ENCODE peak calls at places on chromosomes 1 and 21, in ten cellular contexts. One of them, this sample, is unnamed.

GRCh38 chr1:227786673-227787512 is 28.6 kb upstream of the PRSS38 start:
- DNase-seq in psoas muscle: peak; percentile 56
- DNase-seq in HFF-Myc: no peak
- DNase-seq in activated CD4-positive, alpha-beta T cell treated with anti-CD3 and anti-CD28 coated beads, Interleukin-2, amount 50 U/mL, for 24 hours: no peak
- DNase-seq in CD4-positive, CD25-positive, alpha-beta regulatory T cell: no peak
- DNase-seq in NCI-H1417 treated with DMSO at 0.1 percent for 48 hours: no peak
- DNase-seq in HTR-8/SVneo: no peak
- DNase-seq in AML-193: no peak
- DNase-seq in stimulated activated CD4-positive, alpha-beta T cell treated with anti-CD3 and anti-CD28 coated beads, TNF-alpha, amount 100 ng/mL, for 1 hour: no peak
- DNase-seq in hypothalamus: no peak
- DNase-seq in this sample: no peak

GRCh38 chr1:71908313-71908712 is 374.0 kb downstream of the NEGR1 start:
- DNase-seq in psoas muscle: no peak
- DNase-seq in HFF-Myc: no peak
- DNase-seq in activated CD4-positive, alpha-beta T cell treated with anti-CD3 and anti-CD28 coated beads, Interleukin-2, amount 50 U/mL, for 24 hours: no peak
- DNase-seq in CD4-positive, CD25-positive, alpha-beta regulatory T cell: no peak
- DNase-seq in NCI-H1417 treated with DMSO at 0.1 percent for 48 hours: no peak
- DNase-seq in HTR-8/SVneo: no peak
- DNase-seq in AML-193: no peak
- DNase-seq in stimulated activated CD4-positive, alpha-beta T cell treated with anti-CD3 and anti-CD28 coated beads, TNF-alpha, amount 100 ng/mL, for 1 hour: no peak
- DNase-seq in hypothalamus: no peak
- DNase-seq in this sample: no peak

GRCh38 chr21:20996421-20997307 is 1.5 kb upstream of the NCAM2 start:
- DNase-seq in psoas muscle: no peak
- DNase-seq in HFF-Myc: no peak
- DNase-seq in activated CD4-positive, alpha-beta T cell treated with anti-CD3 and anti-CD28 coated beads, Interleukin-2, amount 50 U/mL, for 24 hours: no peak
- DNase-seq in CD4-positive, CD25-positive, alpha-beta regulatory T cell: no peak
- DNase-seq in NCI-H1417 treated with DMSO at 0.1 percent for 48 hours: no peak
- DNase-seq in HTR-8/SVneo: peak; percentile 9
- DNase-seq in AML-193: no peak
- DNase-seq in stimulated activated CD4-positive, alpha-beta T cell treated with anti-CD3 and anti-CD28 coated beads, TNF-alpha, amount 100 ng/mL, for 1 hour: no peak
- DNase-seq in hypothalamus: no peak
- DNase-seq in this sample: no peak

GRCh38 chr21:45333583-45334121 is 46.0 kb upstream of the POFUT2 start:
- DNase-seq in psoas muscle: no peak
- DNase-seq in HFF-Myc: no peak
- DNase-seq in activated CD4-positive, alpha-beta T cell treated with anti-CD3 and anti-CD28 coated beads, Interleukin-2, amount 50 U/mL, for 24 hours: no peak
- DNase-seq in CD4-positive, CD25-positive, alpha-beta regulatory T cell: no peak
- DNase-seq in NCI-H1417 treated with DMSO at 0.1 percent for 48 hours: no peak
- DNase-seq in HTR-8/SVneo: no peak
- DNase-seq in AML-193: no peak
- DNase-seq in stimulated activated CD4-positive, alpha-beta T cell treated with anti-CD3 and anti-CD28 coated beads, TNF-alpha, amount 100 ng/mL, for 1 hour: no peak
- DNase-seq in hypothalamus: no peak
- DNase-seq in this sample: no peak

GRCh38 chr1:160115545-160116276 is at the start of gene ATP1A2:
- DNase-seq in psoas muscle: peak; percentile 86
- DNase-seq in HFF-Myc: no peak
- DNase-seq in activated CD4-positive, alpha-beta T cell treated with anti-CD3 and anti-CD28 coated beads, Interleukin-2, amount 50 U/mL, for 24 hours: no peak
- DNase-seq in CD4-positive, CD25-positive, alpha-beta regulatory T cell: no peak
- DNase-seq in NCI-H1417 treated with DMSO at 0.1 percent for 48 hours: no peak
- DNase-seq in HTR-8/SVneo: no peak
- DNase-seq in AML-193: no peak
- DNase-seq in stimulated activated CD4-positive, alpha-beta T cell treated with anti-CD3 and anti-CD28 coated beads, TNF-alpha, amount 100 ng/mL, for 1 hour: no peak
- DNase-seq in hypothalamus: no peak
- DNase-seq in this sample: no peak

GRCh38 chr1:46622341-46622740 is 5.7 kb upstream of the MOB3C start:
- DNase-seq in psoas muscle: no peak
- DNase-seq in HFF-Myc: no peak
- DNase-seq in activated CD4-positive, alpha-beta T cell treated with anti-CD3 and anti-CD28 coated beads, Interleukin-2, amount 50 U/mL, for 24 hours: no peak
- DNase-seq in CD4-positive, CD25-positive, alpha-beta regulatory T cell: no peak
- DNase-seq in NCI-H1417 treated with DMSO at 0.1 percent for 48 hours: no peak
- DNase-seq in HTR-8/SVneo: peak; percentile 40
- DNase-seq in AML-193: peak; percentile 28
- DNase-seq in stimulated activated CD4-positive, alpha-beta T cell treated with anti-CD3 and anti-CD28 coated beads, TNF-alpha, amount 100 ng/mL, for 1 hour: no peak
- DNase-seq in hypothalamus: no peak
- DNase-seq in this sample: no peak

GRCh38 chr1:27598902-27599528 is 4.9 kb downstream of the AHDC1 start:
- DNase-seq in psoas muscle: peak; percentile 82
- DNase-seq in HFF-Myc: no peak
- DNase-seq in activated CD4-positive, alpha-beta T cell treated with anti-CD3 and anti-CD28 coated beads, Interleukin-2, amount 50 U/mL, for 24 hours: peak; percentile 49
- DNase-seq in CD4-positive, CD25-positive, alpha-beta regulatory T cell: no peak
- DNase-seq in NCI-H1417 treated with DMSO at 0.1 percent for 48 hours: no peak
- DNase-seq in HTR-8/SVneo: no peak
- DNase-seq in AML-193: peak; percentile 8
- DNase-seq in stimulated activated CD4-positive, alpha-beta T cell treated with anti-CD3 and anti-CD28 coated beads, TNF-alpha, amount 100 ng/mL, for 1 hour: peak; percentile 22
- DNase-seq in hypothalamus: no peak
- DNase-seq in this sample: peak; percentile 34

GRCh38 chr21:36093512-36093911 is 23.7 kb downstream of the CBR1 start:
- DNase-seq in psoas muscle: no peak
- DNase-seq in HFF-Myc: no peak
- DNase-seq in activated CD4-positive, alpha-beta T cell treated with anti-CD3 and anti-CD28 coated beads, Interleukin-2, amount 50 U/mL, for 24 hours: no peak
- DNase-seq in CD4-positive, CD25-positive, alpha-beta regulatory T cell: no peak
- DNase-seq in NCI-H1417 treated with DMSO at 0.1 percent for 48 hours: no peak
- DNase-seq in HTR-8/SVneo: no peak
- DNase-seq in AML-193: no peak
- DNase-seq in stimulated activated CD4-positive, alpha-beta T cell treated with anti-CD3 and anti-CD28 coated beads, TNF-alpha, amount 100 ng/mL, for 1 hour: no peak
- DNase-seq in hypothalamus: no peak
- DNase-seq in this sample: no peak

GRCh38 chr1:10738125-10738746 is 58.2 kb downstream of the CASZ1 start:
- DNase-seq in psoas muscle: no peak
- DNase-seq in HFF-Myc: no peak
- DNase-seq in activated CD4-positive, alpha-beta T cell treated with anti-CD3 and anti-CD28 coated beads, Interleukin-2, amount 50 U/mL, for 24 hours: no peak
- DNase-seq in CD4-positive, CD25-positive, alpha-beta regulatory T cell: no peak
- DNase-seq in NCI-H1417 treated with DMSO at 0.1 percent for 48 hours: no peak
- DNase-seq in HTR-8/SVneo: no peak
- DNase-seq in AML-193: no peak
- DNase-seq in stimulated activated CD4-positive, alpha-beta T cell treated with anti-CD3 and anti-CD28 coated beads, TNF-alpha, amount 100 ng/mL, for 1 hour: no peak
- DNase-seq in hypothalamus: no peak
- DNase-seq in this sample: no peak

GRCh38 chr1:50473513-50473912 is 50.3 kb upstream of the DMRTA2 start:
- DNase-seq in psoas muscle: no peak
- DNase-seq in HFF-Myc: no peak
- DNase-seq in activated CD4-positive, alpha-beta T cell treated with anti-CD3 and anti-CD28 coated beads, Interleukin-2, amount 50 U/mL, for 24 hours: no peak
- DNase-seq in CD4-positive, CD25-positive, alpha-beta regulatory T cell: no peak
- DNase-seq in NCI-H1417 treated with DMSO at 0.1 percent for 48 hours: no peak
- DNase-seq in HTR-8/SVneo: no peak
- DNase-seq in AML-193: no peak
- DNase-seq in stimulated activated CD4-positive, alpha-beta T cell treated with anti-CD3 and anti-CD28 coated beads, TNF-alpha, amount 100 ng/mL, for 1 hour: no peak
- DNase-seq in hypothalamus: no peak
- DNase-seq in this sample: no peak

GRCh38 chr1:235532350-235532749 is 28.1 kb upstream of the B3GALNT2 start:
- DNase-seq in psoas muscle: no peak
- DNase-seq in HFF-Myc: no peak
- DNase-seq in activated CD4-positive, alpha-beta T cell treated with anti-CD3 and anti-CD28 coated beads, Interleukin-2, amount 50 U/mL, for 24 hours: no peak
- DNase-seq in CD4-positive, CD25-positive, alpha-beta regulatory T cell: no peak
- DNase-seq in NCI-H1417 treated with DMSO at 0.1 percent for 48 hours: no peak
- DNase-seq in HTR-8/SVneo: peak; percentile 41
- DNase-seq in AML-193: no peak
- DNase-seq in stimulated activated CD4-positive, alpha-beta T cell treated with anti-CD3 and anti-CD28 coated beads, TNF-alpha, amount 100 ng/mL, for 1 hour: no peak
- DNase-seq in hypothalamus: no peak
- DNase-seq in this sample: no peak

GRCh38 chr1:30645807-30646206 is 77.6 kb downstream of the MATN1 start:
- DNase-seq in psoas muscle: no peak
- DNase-seq in HFF-Myc: no peak
- DNase-seq in activated CD4-positive, alpha-beta T cell treated with anti-CD3 and anti-CD28 coated beads, Interleukin-2, amount 50 U/mL, for 24 hours: no peak
- DNase-seq in CD4-positive, CD25-positive, alpha-beta regulatory T cell: no peak
- DNase-seq in NCI-H1417 treated with DMSO at 0.1 percent for 48 hours: no peak
- DNase-seq in HTR-8/SVneo: no peak
- DNase-seq in AML-193: no peak
- DNase-seq in stimulated activated CD4-positive, alpha-beta T cell treated with anti-CD3 and anti-CD28 coated beads, TNF-alpha, amount 100 ng/mL, for 1 hour: no peak
- DNase-seq in hypothalamus: no peak
- DNase-seq in this sample: no peak

GRCh38 chr1:36367067-36367466 is 18.7 kb downstream of the STK40 start:
- DNase-seq in psoas muscle: no peak
- DNase-seq in HFF-Myc: no peak
- DNase-seq in activated CD4-positive, alpha-beta T cell treated with anti-CD3 and anti-CD28 coated beads, Interleukin-2, amount 50 U/mL, for 24 hours: no peak
- DNase-seq in CD4-positive, CD25-positive, alpha-beta regulatory T cell: no peak
- DNase-seq in NCI-H1417 treated with DMSO at 0.1 percent for 48 hours: no peak
- DNase-seq in HTR-8/SVneo: no peak
- DNase-seq in AML-193: no peak
- DNase-seq in stimulated activated CD4-positive, alpha-beta T cell treated with anti-CD3 and anti-CD28 coated beads, TNF-alpha, amount 100 ng/mL, for 1 hour: no peak
- DNase-seq in hypothalamus: no peak
- DNase-seq in this sample: no peak

GRCh38 chr1:181033799-181034391 is at the start of gene MR1:
- DNase-seq in psoas muscle: no peak
- DNase-seq in HFF-Myc: no peak
- DNase-seq in activated CD4-positive, alpha-beta T cell treated with anti-CD3 and anti-CD28 coated beads, Interleukin-2, amount 50 U/mL, for 24 hours: peak; percentile 46
- DNase-seq in CD4-positive, CD25-positive, alpha-beta regulatory T cell: peak; percentile 50
- DNase-seq in NCI-H1417 treated with DMSO at 0.1 percent for 48 hours: no peak
- DNase-seq in HTR-8/SVneo: peak; percentile 88
- DNase-seq in AML-193: peak; percentile 92
- DNase-seq in stimulated activated CD4-positive, alpha-beta T cell treated with anti-CD3 and anti-CD28 coated beads, TNF-alpha, amount 100 ng/mL, for 1 hour: no peak
- DNase-seq in hypothalamus: no peak
- DNase-seq in this sample: no peak

GRCh38 chr1:69045572-69045971 is 522.1 kb upstream of the LRRC7 start:
- DNase-seq in psoas muscle: no peak
- DNase-seq in HFF-Myc: no peak
- DNase-seq in activated CD4-positive, alpha-beta T cell treated with anti-CD3 and anti-CD28 coated beads, Interleukin-2, amount 50 U/mL, for 24 hours: no peak
- DNase-seq in CD4-positive, CD25-positive, alpha-beta regulatory T cell: no peak
- DNase-seq in NCI-H1417 treated with DMSO at 0.1 percent for 48 hours: no peak
- DNase-seq in HTR-8/SVneo: no peak
- DNase-seq in AML-193: no peak
- DNase-seq in stimulated activated CD4-positive, alpha-beta T cell treated with anti-CD3 and anti-CD28 coated beads, TNF-alpha, amount 100 ng/mL, for 1 hour: no peak
- DNase-seq in hypothalamus: no peak
- DNase-seq in this sample: no peak

GRCh38 chr1:115679141-115679611 is 37.4 kb downstream of the VANGL1 start:
- DNase-seq in psoas muscle: peak; percentile 67
- DNase-seq in HFF-Myc: peak; percentile 24
- DNase-seq in activated CD4-positive, alpha-beta T cell treated with anti-CD3 and anti-CD28 coated beads, Interleukin-2, amount 50 U/mL, for 24 hours: no peak
- DNase-seq in CD4-positive, CD25-positive, alpha-beta regulatory T cell: no peak
- DNase-seq in NCI-H1417 treated with DMSO at 0.1 percent for 48 hours: no peak
- DNase-seq in HTR-8/SVneo: peak; percentile 15
- DNase-seq in AML-193: no peak
- DNase-seq in stimulated activated CD4-positive, alpha-beta T cell treated with anti-CD3 and anti-CD28 coated beads, TNF-alpha, amount 100 ng/mL, for 1 hour: no peak
- DNase-seq in hypothalamus: no peak
- DNase-seq in this sample: no peak

GRCh38 chr1:31910933-31911332 is 27.2 kb downstream of the PTP4A2 start:
- DNase-seq in psoas muscle: no peak
- DNase-seq in HFF-Myc: no peak
- DNase-seq in activated CD4-positive, alpha-beta T cell treated with anti-CD3 and anti-CD28 coated beads, Interleukin-2, amount 50 U/mL, for 24 hours: no peak
- DNase-seq in CD4-positive, CD25-positive, alpha-beta regulatory T cell: no peak
- DNase-seq in NCI-H1417 treated with DMSO at 0.1 percent for 48 hours: no peak
- DNase-seq in HTR-8/SVneo: no peak
- DNase-seq in AML-193: no peak
- DNase-seq in stimulated activated CD4-positive, alpha-beta T cell treated with anti-CD3 and anti-CD28 coated beads, TNF-alpha, amount 100 ng/mL, for 1 hour: no peak
- DNase-seq in hypothalamus: no peak
- DNase-seq in this sample: no peak

GRCh38 chr1:16117369-16117768 is 38.5 kb downstream of the EPHA2 start:
- DNase-seq in psoas muscle: no peak
- DNase-seq in HFF-Myc: no peak
- DNase-seq in activated CD4-positive, alpha-beta T cell treated with anti-CD3 and anti-CD28 coated beads, Interleukin-2, amount 50 U/mL, for 24 hours: no peak
- DNase-seq in CD4-positive, CD25-positive, alpha-beta regulatory T cell: no peak
- DNase-seq in NCI-H1417 treated with DMSO at 0.1 percent for 48 hours: no peak
- DNase-seq in HTR-8/SVneo: no peak
- DNase-seq in AML-193: no peak
- DNase-seq in stimulated activated CD4-positive, alpha-beta T cell treated with anti-CD3 and anti-CD28 coated beads, TNF-alpha, amount 100 ng/mL, for 1 hour: no peak
- DNase-seq in hypothalamus: no peak
- DNase-seq in this sample: no peak

GRCh38 chr1:48674641-48675040 is 102.0 kb downstream of the BEND5 start:
- DNase-seq in psoas muscle: no peak
- DNase-seq in HFF-Myc: peak; percentile 17
- DNase-seq in activated CD4-positive, alpha-beta T cell treated with anti-CD3 and anti-CD28 coated beads, Interleukin-2, amount 50 U/mL, for 24 hours: no peak
- DNase-seq in CD4-positive, CD25-positive, alpha-beta regulatory T cell: no peak
- DNase-seq in NCI-H1417 treated with DMSO at 0.1 percent for 48 hours: no peak
- DNase-seq in HTR-8/SVneo: no peak
- DNase-seq in AML-193: no peak
- DNase-seq in stimulated activated CD4-positive, alpha-beta T cell treated with anti-CD3 and anti-CD28 coated beads, TNF-alpha, amount 100 ng/mL, for 1 hour: no peak
- DNase-seq in hypothalamus: no peak
- DNase-seq in this sample: no peak

GRCh38 chr1:213905315-213905714 is 82.5 kb upstream of the PROX1 start:
- DNase-seq in psoas muscle: peak; percentile 58
- DNase-seq in HFF-Myc: no peak
- DNase-seq in activated CD4-positive, alpha-beta T cell treated with anti-CD3 and anti-CD28 coated beads, Interleukin-2, amount 50 U/mL, for 24 hours: no peak
- DNase-seq in CD4-positive, CD25-positive, alpha-beta regulatory T cell: no peak
- DNase-seq in NCI-H1417 treated with DMSO at 0.1 percent for 48 hours: no peak
- DNase-seq in HTR-8/SVneo: no peak
- DNase-seq in AML-193: no peak
- DNase-seq in stimulated activated CD4-positive, alpha-beta T cell treated with anti-CD3 and anti-CD28 coated beads, TNF-alpha, amount 100 ng/mL, for 1 hour: no peak
- DNase-seq in hypothalamus: no peak
- DNase-seq in this sample: no peak

GRCh38 chr1:203572134-203572625 is 54.5 kb upstream of the ATP2B4 start:
- DNase-seq in psoas muscle: no peak
- DNase-seq in HFF-Myc: no peak
- DNase-seq in activated CD4-positive, alpha-beta T cell treated with anti-CD3 and anti-CD28 coated beads, Interleukin-2, amount 50 U/mL, for 24 hours: no peak
- DNase-seq in CD4-positive, CD25-positive, alpha-beta regulatory T cell: no peak
- DNase-seq in NCI-H1417 treated with DMSO at 0.1 percent for 48 hours: no peak
- DNase-seq in HTR-8/SVneo: no peak
- DNase-seq in AML-193: no peak
- DNase-seq in stimulated activated CD4-positive, alpha-beta T cell treated with anti-CD3 and anti-CD28 coated beads, TNF-alpha, amount 100 ng/mL, for 1 hour: no peak
- DNase-seq in hypothalamus: no peak
- DNase-seq in this sample: no peak

GRCh38 chr1:235917267-235917811 is 50.6 kb upstream of the LYST start:
- DNase-seq in psoas muscle: peak; percentile 73
- DNase-seq in HFF-Myc: peak; percentile 98
- DNase-seq in activated CD4-positive, alpha-beta T cell treated with anti-CD3 and anti-CD28 coated beads, Interleukin-2, amount 50 U/mL, for 24 hours: peak; percentile 71
- DNase-seq in CD4-positive, CD25-positive, alpha-beta regulatory T cell: no peak
- DNase-seq in NCI-H1417 treated with DMSO at 0.1 percent for 48 hours: no peak
- DNase-seq in HTR-8/SVneo: peak; percentile 91
- DNase-seq in AML-193: peak; percentile 96
- DNase-seq in stimulated activated CD4-positive, alpha-beta T cell treated with anti-CD3 and anti-CD28 coated beads, TNF-alpha, amount 100 ng/mL, for 1 hour: peak; percentile 21
- DNase-seq in hypothalamus: peak; percentile 26
- DNase-seq in this sample: peak; percentile 20

GRCh38 chr1:248823517-248824001 is 2.2 kb downstream of the SH3BP5L start:
- DNase-seq in psoas muscle: no peak
- DNase-seq in HFF-Myc: no peak
- DNase-seq in activated CD4-positive, alpha-beta T cell treated with anti-CD3 and anti-CD28 coated beads, Interleukin-2, amount 50 U/mL, for 24 hours: no peak
- DNase-seq in CD4-positive, CD25-positive, alpha-beta regulatory T cell: no peak
- DNase-seq in NCI-H1417 treated with DMSO at 0.1 percent for 48 hours: no peak
- DNase-seq in HTR-8/SVneo: no peak
- DNase-seq in AML-193: no peak
- DNase-seq in stimulated activated CD4-positive, alpha-beta T cell treated with anti-CD3 and anti-CD28 coated beads, TNF-alpha, amount 100 ng/mL, for 1 hour: no peak
- DNase-seq in hypothalamus: no peak
- DNase-seq in this sample: no peak

GRCh38 chr1:17982197-17982596 is 125.4 kb upstream of the IGSF21 start:
- DNase-seq in psoas muscle: no peak
- DNase-seq in HFF-Myc: no peak
- DNase-seq in activated CD4-positive, alpha-beta T cell treated with anti-CD3 and anti-CD28 coated beads, Interleukin-2, amount 50 U/mL, for 24 hours: no peak
- DNase-seq in CD4-positive, CD25-positive, alpha-beta regulatory T cell: no peak
- DNase-seq in NCI-H1417 treated with DMSO at 0.1 percent for 48 hours: no peak
- DNase-seq in HTR-8/SVneo: no peak
- DNase-seq in AML-193: no peak
- DNase-seq in stimulated activated CD4-positive, alpha-beta T cell treated with anti-CD3 and anti-CD28 coated beads, TNF-alpha, amount 100 ng/mL, for 1 hour: no peak
- DNase-seq in hypothalamus: no peak
- DNase-seq in this sample: no peak

GRCh38 chr1:226702318-226702956 is 36.6 kb downstream of the ITPKB start:
- DNase-seq in psoas muscle: no peak
- DNase-seq in HFF-Myc: no peak
- DNase-seq in activated CD4-positive, alpha-beta T cell treated with anti-CD3 and anti-CD28 coated beads, Interleukin-2, amount 50 U/mL, for 24 hours: no peak
- DNase-seq in CD4-positive, CD25-positive, alpha-beta regulatory T cell: no peak
- DNase-seq in NCI-H1417 treated with DMSO at 0.1 percent for 48 hours: no peak
- DNase-seq in HTR-8/SVneo: no peak
- DNase-seq in AML-193: no peak
- DNase-seq in stimulated activated CD4-positive, alpha-beta T cell treated with anti-CD3 and anti-CD28 coated beads, TNF-alpha, amount 100 ng/mL, for 1 hour: no peak
- DNase-seq in hypothalamus: no peak
- DNase-seq in this sample: no peak

GRCh38 chr1:191498825-191499224 is 659.4 kb upstream of the RGS18 start:
- DNase-seq in psoas muscle: no peak
- DNase-seq in HFF-Myc: no peak
- DNase-seq in activated CD4-positive, alpha-beta T cell treated with anti-CD3 and anti-CD28 coated beads, Interleukin-2, amount 50 U/mL, for 24 hours: no peak
- DNase-seq in CD4-positive, CD25-positive, alpha-beta regulatory T cell: no peak
- DNase-seq in NCI-H1417 treated with DMSO at 0.1 percent for 48 hours: no peak
- DNase-seq in HTR-8/SVneo: no peak
- DNase-seq in AML-193: no peak
- DNase-seq in stimulated activated CD4-positive, alpha-beta T cell treated with anti-CD3 and anti-CD28 coated beads, TNF-alpha, amount 100 ng/mL, for 1 hour: no peak
- DNase-seq in hypothalamus: no peak
- DNase-seq in this sample: no peak

GRCh38 chr1:101365881-101366280 is 129.1 kb downstream of the S1PR1 start:
- DNase-seq in psoas muscle: no peak
- DNase-seq in HFF-Myc: no peak
- DNase-seq in activated CD4-positive, alpha-beta T cell treated with anti-CD3 and anti-CD28 coated beads, Interleukin-2, amount 50 U/mL, for 24 hours: no peak
- DNase-seq in CD4-positive, CD25-positive, alpha-beta regulatory T cell: no peak
- DNase-seq in NCI-H1417 treated with DMSO at 0.1 percent for 48 hours: no peak
- DNase-seq in HTR-8/SVneo: no peak
- DNase-seq in AML-193: no peak
- DNase-seq in stimulated activated CD4-positive, alpha-beta T cell treated with anti-CD3 and anti-CD28 coated beads, TNF-alpha, amount 100 ng/mL, for 1 hour: no peak
- DNase-seq in hypothalamus: no peak
- DNase-seq in this sample: no peak

GRCh38 chr1:34060901-34061415 is 104.1 kb downstream of the CSMD2 start:
- DNase-seq in psoas muscle: peak; percentile 71
- DNase-seq in HFF-Myc: no peak
- DNase-seq in activated CD4-positive, alpha-beta T cell treated with anti-CD3 and anti-CD28 coated beads, Interleukin-2, amount 50 U/mL, for 24 hours: no peak
- DNase-seq in CD4-positive, CD25-positive, alpha-beta regulatory T cell: no peak
- DNase-seq in NCI-H1417 treated with DMSO at 0.1 percent for 48 hours: no peak
- DNase-seq in HTR-8/SVneo: no peak
- DNase-seq in AML-193: no peak
- DNase-seq in stimulated activated CD4-positive, alpha-beta T cell treated with anti-CD3 and anti-CD28 coated beads, TNF-alpha, amount 100 ng/mL, for 1 hour: no peak
- DNase-seq in hypothalamus: no peak
- DNase-seq in this sample: no peak

This sample was measured in stimulated activated CD8-positive, alpha-beta memory T cell treated with anti-CD3 and anti-CD28 coated beads, Interleukin-15, amount 100 ng/mL, for 4 hours.